ENCODE peak calls at places on chromosomes 6 and 20, in five cellular contexts. W is HFFc6; Y is activated CD8-positive, alpha-beta T cell treated with anti-CD3 and anti-CD28 coated beads for 36 hours; O is hypothalamus; M is activated naive CD8-positive, alpha-beta T cell treated with anti-CD3 and anti-CD28 coated beads for 36 hours. D is an unnamed sample.
A peak's percentile ranks its signal among the peaks of the same experiment; 100 is the strongest.

GRCh38 chr6:7058250-7058923 is 49.4 kb upstream of the RREB1 start:
- DNase-seq in O (no peak), M (peak; percentile 37), W (peak; percentile 96), Y (peak; percentile 62), D (no peak)

GRCh38 chr6:145546265-145546664 is 189.1 kb downstream of the EPM2A start:
- DNase-seq in Y (no peak), W (no peak), O (no peak), M (no peak), D (no peak)

GRCh38 chr20:58377017-58377416 is 12.0 kb upstream of the VAPB start:
- DNase-seq in M (no peak), W (no peak), O (no peak), Y (no peak), D (no peak)

GRCh38 chr6:127119361-127120108 is 1.1 kb downstream of the RSPO3 start:
- DNase-seq in W (no peak), M (peak; percentile 26), O (no peak), Y (peak; percentile 27), D (no peak)

GRCh38 chr6:43990275-43990626 is 137.0 kb downstream of the MRPL14 start:
- DNase-seq in W (peak; percentile 12), O (no peak), Y (no peak), M (no peak), D (no peak)

GRCh38 chr6:73308712-73309533 is 45.2 kb downstream of the DPPA5 start:
- DNase-seq in Y (no peak), O (no peak), W (no peak), M (no peak), D (no peak)

GRCh38 chr6:169700296-169700695 is 1.5 kb downstream of the WDR27 start:
- DNase-seq in M (no peak), Y (no peak), O (no peak), W (peak; percentile 45), D (no peak)

GRCh38 chr6:151284431-151285060 is 44.8 kb downstream of the AKAP12 start:
- DNase-seq in O (no peak), W (no peak), Y (no peak), M (no peak), D (no peak)

GRCh38 chr6:34021839-34022190 is 124.1 kb downstream of the GRM4 start:
- DNase-seq in Y (no peak), O (no peak), W (no peak), M (no peak), D (no peak)

GRCh38 chr6:159256128-159256527 is 86.9 kb downstream of the FNDC1 start:
- DNase-seq in O (no peak), Y (no peak), W (no peak), M (no peak), D (no peak)

GRCh38 chr6:95321106-95321505 is 256.2 kb upstream of the MANEA start:
- DNase-seq in M (no peak), Y (no peak), O (no peak), W (no peak), D (no peak)

GRCh38 chr20:39829713-39830112 is 859.3 kb downstream of the MAFB start:
- DNase-seq in M (no peak), W (no peak), O (no peak), Y (peak; percentile 36), D (no peak)

GRCh38 chr20:549720-550496 is 6.3 kb upstream of the CSNK2A1 start:
- DNase-seq in O (no peak), M (no peak), W (no peak), Y (no peak), D (no peak)

GRCh38 chr6:16181429-16182359 is 52.8 kb downstream of the MYLIP start:
- DNase-seq in Y (no peak), M (no peak), O (no peak), W (no peak), D (no peak)

GRCh38 chr6:42911171-42912021 is 4.5 kb upstream of the PTCRA start:
- DNase-seq in Y (no peak), O (no peak), M (no peak), W (no peak), D (no peak)

GRCh38 chr20:47253860-47254259 is 102.6 kb downstream of the ZMYND8 start:
- DNase-seq in W (no peak), O (no peak), M (no peak), Y (no peak), D (no peak)

GRCh38 chr20:37944456-37944981 is 41.6 kb downstream of the VSTM2L start:
- DNase-seq in W (no peak), M (no peak), Y (no peak), O (no peak), D (no peak)